ENCODE peak calls at places on chromosomes 6 and 20, in ten cellular contexts. One of them, this sample, is unnamed.

GRCh38 chr20:53834044-53834442 is 236.4 kb downstream of the BCAS1 start:
- DNase-seq in stimulated activated CD4-positive, alpha-beta T cell treated with anti-CD3 and anti-CD28 coated beads, Interleukin-4, amount 100 ng/mL, for 24 hours: no peak
- DNase-seq in activated T-cell treated with anti-CD3 and anti-CD28 coated beads, Interleukin-2, amount 50 U/mL, for 72 hours: no peak
- DNase-seq in SK-N-SH: no peak
- DNase-seq in mucosa of gallbladder: no peak
- DNase-seq in H7: no peak
- DNase-seq in NCI-H510A treated with DMSO at 0.1 percent for 48 hours: no peak
- DNase-seq in Kasumi-1: no peak
- DNase-seq in renal cortical epithelial cell: no peak
- DNase-seq in colonic mucosa: no peak
- DNase-seq in this sample: no peak

GRCh38 chr6:3281669-3282460 is 23.1 kb downstream of the PSMG4 start:
- DNase-seq in stimulated activated CD4-positive, alpha-beta T cell treated with anti-CD3 and anti-CD28 coated beads, Interleukin-4, amount 100 ng/mL, for 24 hours: no peak
- DNase-seq in activated T-cell treated with anti-CD3 and anti-CD28 coated beads, Interleukin-2, amount 50 U/mL, for 72 hours: no peak
- DNase-seq in SK-N-SH: no peak
- DNase-seq in mucosa of gallbladder: no peak
- DNase-seq in H7: peak
- DNase-seq in NCI-H510A treated with DMSO at 0.1 percent for 48 hours: no peak
- DNase-seq in Kasumi-1: no peak
- DNase-seq in renal cortical epithelial cell: no peak
- DNase-seq in colonic mucosa: no peak
- DNase-seq in this sample: no peak

GRCh38 chr6:13579911-13580310 is 5.5 kb downstream of the SIRT5 start:
- DNase-seq in stimulated activated CD4-positive, alpha-beta T cell treated with anti-CD3 and anti-CD28 coated beads, Interleukin-4, amount 100 ng/mL, for 24 hours: no peak
- DNase-seq in activated T-cell treated with anti-CD3 and anti-CD28 coated beads, Interleukin-2, amount 50 U/mL, for 72 hours: no peak
- DNase-seq in SK-N-SH: no peak
- DNase-seq in mucosa of gallbladder: no peak
- DNase-seq in H7: no peak
- DNase-seq in NCI-H510A treated with DMSO at 0.1 percent for 48 hours: no peak
- DNase-seq in Kasumi-1: peak
- DNase-seq in renal cortical epithelial cell: no peak
- DNase-seq in colonic mucosa: no peak
- DNase-seq in this sample: no peak

GRCh38 chr6:34638834-34639736 is 57.5 kb downstream of the ILRUN start:
- DNase-seq in stimulated activated CD4-positive, alpha-beta T cell treated with anti-CD3 and anti-CD28 coated beads, Interleukin-4, amount 100 ng/mL, for 24 hours: no peak
- DNase-seq in activated T-cell treated with anti-CD3 and anti-CD28 coated beads, Interleukin-2, amount 50 U/mL, for 72 hours: no peak
- DNase-seq in SK-N-SH: no peak
- DNase-seq in mucosa of gallbladder: peak
- DNase-seq in H7: no peak
- DNase-seq in NCI-H510A treated with DMSO at 0.1 percent for 48 hours: no peak
- DNase-seq in Kasumi-1: no peak
- DNase-seq in renal cortical epithelial cell: peak
- DNase-seq in colonic mucosa: no peak
- DNase-seq in this sample: no peak

GRCh38 chr6:158911746-158912158 is 88.2 kb downstream of the RSPH3 start:
- DNase-seq in stimulated activated CD4-positive, alpha-beta T cell treated with anti-CD3 and anti-CD28 coated beads, Interleukin-4, amount 100 ng/mL, for 24 hours: no peak
- DNase-seq in activated T-cell treated with anti-CD3 and anti-CD28 coated beads, Interleukin-2, amount 50 U/mL, for 72 hours: peak
- DNase-seq in SK-N-SH: no peak
- DNase-seq in mucosa of gallbladder: no peak
- DNase-seq in H7: no peak
- DNase-seq in NCI-H510A treated with DMSO at 0.1 percent for 48 hours: no peak
- DNase-seq in Kasumi-1: no peak
- DNase-seq in renal cortical epithelial cell: no peak
- DNase-seq in colonic mucosa: no peak
- DNase-seq in this sample: peak

GRCh38 chr20:25533920-25534700 is 51.2 kb downstream of the NINL start:
- DNase-seq in stimulated activated CD4-positive, alpha-beta T cell treated with anti-CD3 and anti-CD28 coated beads, Interleukin-4, amount 100 ng/mL, for 24 hours: no peak
- DNase-seq in activated T-cell treated with anti-CD3 and anti-CD28 coated beads, Interleukin-2, amount 50 U/mL, for 72 hours: no peak
- DNase-seq in SK-N-SH: no peak
- DNase-seq in mucosa of gallbladder: no peak
- DNase-seq in H7: peak
- DNase-seq in NCI-H510A treated with DMSO at 0.1 percent for 48 hours: no peak
- DNase-seq in Kasumi-1: no peak
- DNase-seq in renal cortical epithelial cell: peak
- DNase-seq in colonic mucosa: no peak
- DNase-seq in this sample: no peak

GRCh38 chr20:9555781-9556180 is 41.4 kb downstream of the LAMP5 start:
- DNase-seq in stimulated activated CD4-positive, alpha-beta T cell treated with anti-CD3 and anti-CD28 coated beads, Interleukin-4, amount 100 ng/mL, for 24 hours: no peak
- DNase-seq in activated T-cell treated with anti-CD3 and anti-CD28 coated beads, Interleukin-2, amount 50 U/mL, for 72 hours: no peak
- DNase-seq in SK-N-SH: no peak
- DNase-seq in mucosa of gallbladder: no peak
- DNase-seq in H7: no peak
- DNase-seq in NCI-H510A treated with DMSO at 0.1 percent for 48 hours: no peak
- DNase-seq in Kasumi-1: no peak
- DNase-seq in renal cortical epithelial cell: peak
- DNase-seq in colonic mucosa: no peak
- DNase-seq in this sample: no peak

GRCh38 chr20:54347216-54347833 is 128.1 kb upstream of the DOK5 start:
- DNase-seq in stimulated activated CD4-positive, alpha-beta T cell treated with anti-CD3 and anti-CD28 coated beads, Interleukin-4, amount 100 ng/mL, for 24 hours: no peak
- DNase-seq in activated T-cell treated with anti-CD3 and anti-CD28 coated beads, Interleukin-2, amount 50 U/mL, for 72 hours: no peak
- DNase-seq in SK-N-SH: no peak
- DNase-seq in mucosa of gallbladder: no peak
- DNase-seq in H7: no peak
- DNase-seq in NCI-H510A treated with DMSO at 0.1 percent for 48 hours: no peak
- DNase-seq in Kasumi-1: no peak
- DNase-seq in renal cortical epithelial cell: peak
- DNase-seq in colonic mucosa: no peak
- DNase-seq in this sample: no peak

GRCh38 chr6:39992861-39993622 is 58.8 kb upstream of the MOCS1 start:
- DNase-seq in stimulated activated CD4-positive, alpha-beta T cell treated with anti-CD3 and anti-CD28 coated beads, Interleukin-4, amount 100 ng/mL, for 24 hours: no peak
- DNase-seq in activated T-cell treated with anti-CD3 and anti-CD28 coated beads, Interleukin-2, amount 50 U/mL, for 72 hours: no peak
- DNase-seq in SK-N-SH: no peak
- DNase-seq in mucosa of gallbladder: no peak
- DNase-seq in H7: no peak
- DNase-seq in NCI-H510A treated with DMSO at 0.1 percent for 48 hours: no peak
- DNase-seq in Kasumi-1: no peak
- DNase-seq in renal cortical epithelial cell: peak
- DNase-seq in colonic mucosa: no peak
- DNase-seq in this sample: no peak

GRCh38 chr20:63433756-63434531 is 38.5 kb downstream of the KCNQ2 start:
- DNase-seq in stimulated activated CD4-positive, alpha-beta T cell treated with anti-CD3 and anti-CD28 coated beads, Interleukin-4, amount 100 ng/mL, for 24 hours: no peak
- DNase-seq in activated T-cell treated with anti-CD3 and anti-CD28 coated beads, Interleukin-2, amount 50 U/mL, for 72 hours: no peak
- DNase-seq in SK-N-SH: no peak
- DNase-seq in mucosa of gallbladder: no peak
- DNase-seq in H7: no peak
- DNase-seq in NCI-H510A treated with DMSO at 0.1 percent for 48 hours: no peak
- DNase-seq in Kasumi-1: no peak
- DNase-seq in renal cortical epithelial cell: no peak
- DNase-seq in colonic mucosa: no peak
- DNase-seq in this sample: no peak

GRCh38 chr6:6842301-6842700 is 253.8 kb downstream of the LY86 start:
- DNase-seq in stimulated activated CD4-positive, alpha-beta T cell treated with anti-CD3 and anti-CD28 coated beads, Interleukin-4, amount 100 ng/mL, for 24 hours: no peak
- DNase-seq in activated T-cell treated with anti-CD3 and anti-CD28 coated beads, Interleukin-2, amount 50 U/mL, for 72 hours: no peak
- DNase-seq in SK-N-SH: no peak
- DNase-seq in mucosa of gallbladder: no peak
- DNase-seq in H7: no peak
- DNase-seq in NCI-H510A treated with DMSO at 0.1 percent for 48 hours: no peak
- DNase-seq in Kasumi-1: no peak
- DNase-seq in renal cortical epithelial cell: no peak
- DNase-seq in colonic mucosa: no peak
- DNase-seq in this sample: no peak

GRCh38 chr20:16423311-16424212 is 149.7 kb downstream of the KIF16B start:
- DNase-seq in stimulated activated CD4-positive, alpha-beta T cell treated with anti-CD3 and anti-CD28 coated beads, Interleukin-4, amount 100 ng/mL, for 24 hours: no peak
- DNase-seq in activated T-cell treated with anti-CD3 and anti-CD28 coated beads, Interleukin-2, amount 50 U/mL, for 72 hours: no peak
- DNase-seq in SK-N-SH: no peak
- DNase-seq in mucosa of gallbladder: no peak
- DNase-seq in H7: no peak
- DNase-seq in NCI-H510A treated with DMSO at 0.1 percent for 48 hours: no peak
- DNase-seq in Kasumi-1: no peak
- DNase-seq in renal cortical epithelial cell: peak
- DNase-seq in colonic mucosa: no peak
- DNase-seq in this sample: no peak

GRCh38 chr20:63831696-63832686 is 927 bp upstream of the ZBTB46 start:
- DNase-seq in stimulated activated CD4-positive, alpha-beta T cell treated with anti-CD3 and anti-CD28 coated beads, Interleukin-4, amount 100 ng/mL, for 24 hours: no peak
- DNase-seq in activated T-cell treated with anti-CD3 and anti-CD28 coated beads, Interleukin-2, amount 50 U/mL, for 72 hours: no peak
- DNase-seq in SK-N-SH: peak
- DNase-seq in mucosa of gallbladder: no peak
- DNase-seq in H7: peak
- DNase-seq in NCI-H510A treated with DMSO at 0.1 percent for 48 hours: no peak
- DNase-seq in Kasumi-1: peak
- DNase-seq in renal cortical epithelial cell: no peak
- DNase-seq in colonic mucosa: peak
- DNase-seq in this sample: no peak

GRCh38 chr20:53071833-53072232 is 99.7 kb downstream of the TSHZ2 start:
- DNase-seq in stimulated activated CD4-positive, alpha-beta T cell treated with anti-CD3 and anti-CD28 coated beads, Interleukin-4, amount 100 ng/mL, for 24 hours: peak
- DNase-seq in activated T-cell treated with anti-CD3 and anti-CD28 coated beads, Interleukin-2, amount 50 U/mL, for 72 hours: peak
- DNase-seq in SK-N-SH: no peak
- DNase-seq in mucosa of gallbladder: no peak
- DNase-seq in H7: no peak
- DNase-seq in NCI-H510A treated with DMSO at 0.1 percent for 48 hours: no peak
- DNase-seq in Kasumi-1: no peak
- DNase-seq in renal cortical epithelial cell: no peak
- DNase-seq in colonic mucosa: no peak
- DNase-seq in this sample: no peak

GRCh38 chr20:56440346-56441007 is 27.9 kb upstream of the RTF2 start:
- DNase-seq in stimulated activated CD4-positive, alpha-beta T cell treated with anti-CD3 and anti-CD28 coated beads, Interleukin-4, amount 100 ng/mL, for 24 hours: peak
- DNase-seq in activated T-cell treated with anti-CD3 and anti-CD28 coated beads, Interleukin-2, amount 50 U/mL, for 72 hours: peak
- DNase-seq in SK-N-SH: no peak
- DNase-seq in mucosa of gallbladder: no peak
- DNase-seq in H7: no peak
- DNase-seq in NCI-H510A treated with DMSO at 0.1 percent for 48 hours: no peak
- DNase-seq in Kasumi-1: peak
- DNase-seq in renal cortical epithelial cell: no peak
- DNase-seq in colonic mucosa: no peak
- DNase-seq in this sample: peak

GRCh38 chr6:35016417-35017221 is 124.5 kb downstream of the TCP11 start:
- DNase-seq in stimulated activated CD4-positive, alpha-beta T cell treated with anti-CD3 and anti-CD28 coated beads, Interleukin-4, amount 100 ng/mL, for 24 hours: no peak
- DNase-seq in activated T-cell treated with anti-CD3 and anti-CD28 coated beads, Interleukin-2, amount 50 U/mL, for 72 hours: no peak
- DNase-seq in SK-N-SH: no peak
- DNase-seq in mucosa of gallbladder: no peak
- DNase-seq in H7: no peak
- DNase-seq in NCI-H510A treated with DMSO at 0.1 percent for 48 hours: peak
- DNase-seq in Kasumi-1: no peak
- DNase-seq in renal cortical epithelial cell: peak
- DNase-seq in colonic mucosa: no peak
- DNase-seq in this sample: peak

GRCh38 chr20:8242827-8243764 is 111.0 kb downstream of the PLCB1 start:
- DNase-seq in stimulated activated CD4-positive, alpha-beta T cell treated with anti-CD3 and anti-CD28 coated beads, Interleukin-4, amount 100 ng/mL, for 24 hours: no peak
- DNase-seq in activated T-cell treated with anti-CD3 and anti-CD28 coated beads, Interleukin-2, amount 50 U/mL, for 72 hours: no peak
- DNase-seq in SK-N-SH: no peak
- DNase-seq in mucosa of gallbladder: no peak
- DNase-seq in H7: no peak
- DNase-seq in NCI-H510A treated with DMSO at 0.1 percent for 48 hours: no peak
- DNase-seq in Kasumi-1: no peak
- DNase-seq in renal cortical epithelial cell: no peak
- DNase-seq in colonic mucosa: no peak
- DNase-seq in this sample: no peak

GRCh38 chr20:48638546-48638945 is 189.3 kb downstream of the PREX1 start:
- DNase-seq in stimulated activated CD4-positive, alpha-beta T cell treated with anti-CD3 and anti-CD28 coated beads, Interleukin-4, amount 100 ng/mL, for 24 hours: no peak
- DNase-seq in activated T-cell treated with anti-CD3 and anti-CD28 coated beads, Interleukin-2, amount 50 U/mL, for 72 hours: no peak
- DNase-seq in SK-N-SH: no peak
- DNase-seq in mucosa of gallbladder: no peak
- DNase-seq in H7: no peak
- DNase-seq in NCI-H510A treated with DMSO at 0.1 percent for 48 hours: no peak
- DNase-seq in Kasumi-1: no peak
- DNase-seq in renal cortical epithelial cell: peak
- DNase-seq in colonic mucosa: no peak
- DNase-seq in this sample: no peak